ENCODE peak calls at places on chromosome 3, in ten cellular contexts. U, N, I, B, S, T, D, E, M and H are unnamed samples. For H3K4me1, the result is how much of the 10 kb centered on the place peaks cover.

GRCh38 chr3:138059261-138059660 is 49.3 kb downstream of the CLDN18 start:
- DNase-seq in E (no peak), N (peak), M (no peak), T (no peak), I (no peak), U (no peak), B (no peak), S (no peak), D (no peak), H (peak)

GRCh38 chr3:96970211-96970610 is 155.8 kb downstream of the EPHA6 start:
- DNase-seq in B (no peak), E (no peak), I (no peak), U (no peak), D (no peak), S (no peak), M (no peak), N (no peak), T (no peak), H (no peak)

GRCh38 chr3:120481056-120481455 is 30.3 kb upstream of the FSTL1 start:
- DNase-seq in N (no peak), D (no peak), T (no peak), E (no peak), S (no peak), M (no peak), B (peak), I (no peak), U (no peak), H (no peak)

GRCh38 chr3:21754839-21755238 is 3.8 kb upstream of the ZNF385D start:
- DNase-seq in T (no peak), M (no peak), S (no peak), N (no peak), I (no peak), U (no peak), B (no peak), D (no peak), E (no peak), H (no peak)

GRCh38 chr3:194925614-194926013 is 239.9 kb downstream of the FAM43A start:
- DNase-seq in D (no peak), I (no peak), N (no peak), U (no peak), T (no peak), E (no peak), S (no peak), M (no peak), B (no peak), H (no peak)

GRCh38 chr3:177229791-177230190 is 32.5 kb upstream of the TBL1XR1 start:
- DNase-seq in M (no peak), B (no peak), D (no peak), U (no peak), S (no peak), E (no peak), N (no peak), I (no peak), T (no peak), H (no peak)

GRCh38 chr3:19425825-19426224 is 277.5 kb downstream of the KCNH8 start:
- DNase-seq in M (no peak), D (no peak), T (no peak), N (no peak), B (no peak), I (no peak), E (no peak), U (no peak), S (no peak), H (no peak)

GRCh38 chr3:32969656-32970055 is 18.2 kb downstream of the CCR4 start:
- DNase-seq in E (peak), T (no peak), M (no peak), B (no peak), S (no peak), N (no peak), U (no peak), D (peak), I (no peak), H (no peak)

GRCh38 chr3:136787226-136787793 is 31.6 kb upstream of the SLC35G2 start:
- DNase-seq in S (no peak), D (no peak), E (peak), M (no peak), I (no peak), N (peak), U (no peak), T (no peak), B (no peak), H (peak)

GRCh38 chr3:43214616-43215015 is 71.7 kb upstream of the SNRK start:
- DNase-seq in N (no peak), B (no peak), I (no peak), S (no peak), T (peak), M (no peak), U (no peak), E (no peak), D (no peak), H (no peak)

GRCh38 chr3:33791477-33792166 is 6.8 kb upstream of the PDCD6IP start:
- DNase-seq in E (no peak), M (no peak), N (no peak), I (no peak), S (no peak), U (no peak), B (no peak), D (peak), T (no peak), H (no peak)

GRCh38 chr3:197949191-197949766 is 711 bp upstream of the RPL35A start:
- DNase-seq in D (no peak), U (no peak), T (no peak), B (no peak), E (no peak), N (no peak), I (no peak), M (no peak), S (no peak), H (no peak)

GRCh38 chr3:42130329-42131070 is 39.3 kb downstream of the TRAK1 start:
- DNase-seq in T (no peak), I (no peak), B (peak), U (no peak), E (no peak), S (no peak), M (no peak), N (no peak), D (peak), H (no peak)
- H3K4me1 ChIP-seq in T (under half), I (under half), B (under half), U (under half), E (under half), S (under half), M (under half), N (under half), D (under half), H (under half)

DNA sequence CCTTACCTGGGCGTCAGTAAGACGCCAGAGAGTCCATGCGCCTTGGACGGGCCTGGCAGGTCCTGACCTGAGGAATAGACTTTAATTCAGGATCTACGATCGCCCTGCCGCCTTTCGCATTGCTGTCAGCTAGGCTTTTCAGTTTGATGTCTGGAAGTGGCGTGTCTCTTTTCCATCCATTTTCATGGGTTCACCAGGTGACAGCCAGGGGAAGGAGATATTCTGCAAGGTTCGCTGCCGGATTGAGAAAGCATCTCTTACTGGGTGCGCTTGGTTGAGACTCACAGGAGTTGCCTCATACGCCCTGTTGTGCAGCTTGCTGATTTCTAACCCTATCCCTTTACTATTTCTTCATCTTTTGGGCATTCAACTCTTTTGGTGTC is 7.4 kb downstream of the EPHA3 start:
- DNase-seq in B (no peak), I (no peak), E (no peak), S (no peak), D (no peak), M (no peak), U (no peak), T (no peak), N (no peak), H (no peak)
- TF ChIP-seq CTCF in B (no peak), I (no peak), E (no peak), S (no peak), D (no peak), M (peak), U (no peak), T (no peak), N (no peak), H (no peak)

DNA sequence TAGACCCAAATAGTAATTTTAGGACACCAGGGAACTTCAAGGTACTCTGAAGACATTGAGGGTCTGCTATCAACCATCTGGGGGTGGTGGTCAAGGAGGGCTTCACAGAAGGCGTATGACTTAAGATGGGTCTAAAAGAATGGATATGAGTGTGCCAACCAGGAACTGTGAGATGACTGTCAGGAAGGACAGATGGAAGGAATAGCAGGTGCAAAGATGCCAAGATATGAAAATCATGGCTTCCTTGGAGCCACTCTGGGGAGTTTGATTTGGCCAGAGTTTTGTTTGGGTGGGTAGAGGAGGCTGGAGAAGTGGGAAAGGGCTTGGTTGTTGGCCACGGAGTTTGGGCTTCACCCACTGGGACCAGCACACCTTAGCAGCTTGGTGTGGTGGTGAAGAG is 21.2 kb downstream of the CDCP1 start:
- DNase-seq in M (no peak), B (no peak), E (no peak), T (no peak), N (no peak), S (no peak), I (no peak), D (no peak), U (no peak), H (no peak)
- H3K27ac ChIP-seq in M (no peak), B (no peak), E (no peak), T (peak), N (peak), S (no peak), I (no peak), D (peak), U (no peak), H (no peak)

GRCh38 chr3:48015451-48016182 is 599 bp downstream of the MAP4 start:
- DNase-seq in I (no peak), M (no peak), D (no peak), U (no peak), N (no peak), T (no peak), B (no peak), E (no peak), S (no peak), H (no peak)

GRCh38 chr3:48011771-48012170 is 4.4 kb downstream of the MAP4 start:
- DNase-seq in U (no peak), M (no peak), E (no peak), N (no peak), D (no peak), I (no peak), B (no peak), S (no peak), T (no peak), H (no peak)

GRCh38 chr3:48013288-48013980 is 2.8 kb downstream of the MAP4 start:
- DNase-seq in S (no peak), N (peak), I (no peak), T (peak), M (no peak), U (no peak), E (peak), D (peak), B (no peak), H (peak)

GRCh38 chr3:48014358-48014757 is 1.9 kb downstream of the MAP4 start:
- DNase-seq in U (no peak), M (no peak), D (no peak), I (no peak), T (no peak), E (no peak), S (no peak), N (no peak), B (no peak), H (no peak)

GRCh38 chr3:48012659-48013058 is 3.6 kb downstream of the MAP4 start:
- DNase-seq in M (no peak), B (no peak), E (no peak), I (no peak), U (no peak), S (no peak), N (no peak), D (no peak), T (no peak), H (no peak)
- H3K4me1 ChIP-seq in M (under half), B (under half), E (under half), I (half or more), U (under half), S (under half), N (half or more), D (half or more), T (under half), H (under half)

DNA sequence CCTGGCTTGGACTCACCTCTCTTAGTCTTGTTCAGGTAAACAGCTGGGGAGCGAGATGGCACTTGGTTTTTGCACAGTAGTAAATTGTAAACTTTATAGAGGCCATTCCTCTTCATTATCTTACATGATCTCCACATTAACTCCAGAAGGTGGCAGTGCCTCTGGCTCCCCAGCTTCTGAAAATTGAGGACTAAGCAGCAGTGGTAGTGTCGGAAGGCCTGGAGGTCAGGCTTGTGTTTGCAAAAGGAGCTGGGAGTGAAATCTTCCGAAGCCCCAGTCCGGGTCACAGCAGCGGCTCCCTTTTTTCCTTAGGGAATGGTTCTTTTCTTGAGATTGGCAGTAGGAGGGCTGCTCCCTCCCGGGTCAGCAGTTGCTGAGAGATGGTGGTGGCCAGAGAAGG is 85.7 kb downstream of the FNDC3B start:
- DNase-seq in U (no peak), T (no peak), D (no peak), B (no peak), S (no peak), M (no peak), E (no peak), N (no peak), I (no peak), H (no peak)
- TF ChIP-seq CTCF in U (no peak), T (no peak), D (no peak), B (no peak), S (no peak), M (peak), E (no peak), N (no peak), I (no peak), H (no peak)

DNA sequence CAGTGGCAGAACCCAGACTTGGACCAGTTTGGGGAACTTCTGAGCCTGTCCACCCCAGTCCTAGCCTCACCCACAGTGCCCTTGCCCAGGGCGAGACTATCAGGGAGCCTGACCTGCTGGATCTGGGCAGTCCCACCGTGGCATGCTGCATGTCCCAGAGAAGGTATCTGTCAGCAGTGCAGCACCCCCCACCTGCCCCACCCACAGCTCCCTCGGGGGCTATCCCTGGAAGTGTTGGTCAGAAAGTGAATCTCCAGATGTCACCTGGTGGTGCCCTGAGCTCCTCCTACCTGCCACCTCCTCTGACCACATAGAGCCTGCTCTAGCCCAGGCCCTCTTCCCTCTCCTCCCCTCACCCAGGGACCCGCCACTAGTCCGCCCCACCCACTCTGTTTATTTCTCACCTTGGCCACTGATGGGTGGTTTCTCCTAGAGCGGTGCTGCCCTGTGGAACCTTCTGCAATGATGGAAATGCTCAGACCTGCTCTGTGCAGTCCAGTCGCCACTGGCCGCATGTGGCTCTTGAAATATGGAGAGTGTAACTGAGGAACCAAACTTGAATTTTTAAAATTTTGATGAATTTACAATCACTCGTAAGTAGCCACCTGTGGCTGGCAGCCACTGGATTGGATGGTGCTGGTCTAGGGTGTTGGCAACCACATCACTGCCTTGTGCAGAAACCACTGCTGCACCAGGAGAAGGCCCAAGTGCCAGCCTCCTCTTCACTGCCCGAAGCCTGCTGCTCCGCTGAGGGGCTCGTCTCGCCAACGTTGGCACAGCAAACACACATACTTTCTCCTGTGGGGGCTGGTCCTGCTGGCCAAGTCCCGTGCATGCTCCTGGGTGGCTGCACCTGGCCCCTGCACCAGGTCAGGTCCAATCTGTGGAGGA is 13.1 kb downstream of the HDAC11 start:
- DNase-seq in U (no peak), B (no peak), I (peak), M (no peak), D (no peak), E (no peak), S (no peak), T (no peak), N (no peak), H (no peak)
- H3K27ac ChIP-seq in U (no peak), B (no peak), I (no peak), M (no peak), D (no peak), E (no peak), S (no peak), T (no peak), N (no peak), H (no peak)

GRCh38 chr3:100264242-100264641 is 3.5 kb downstream of the TBC1D23 start:
- DNase-seq in I (no peak), T (no peak), D (no peak), B (no peak), M (no peak), U (no peak), E (no peak), N (no peak), S (no peak), H (no peak)
- H3K4me1 ChIP-seq in I (half or more), T (under half), D (under half), B (half or more), M (under half), U (half or more), E (under half), N (half or more), S (under half), H (under half)

DNA sequence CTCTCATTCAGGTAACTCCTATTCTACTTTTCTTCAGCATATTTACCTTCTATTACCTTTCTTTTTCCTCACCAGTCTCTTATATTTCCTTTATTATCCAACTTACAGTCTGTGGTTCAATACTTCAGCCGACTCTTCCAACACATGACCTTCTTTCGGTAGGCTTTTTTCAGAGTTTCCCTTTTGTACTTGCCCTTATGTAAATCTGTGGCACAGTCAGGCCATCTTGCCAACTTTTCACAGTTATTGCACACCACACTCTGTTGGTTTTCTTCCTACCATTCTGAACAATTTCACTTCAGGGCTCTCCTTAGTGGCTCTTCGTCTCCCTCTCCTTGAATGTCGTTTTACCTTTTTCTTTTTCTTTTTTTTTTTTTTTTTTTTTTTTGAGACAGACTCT is 427.8 kb downstream of the LPP start:
- DNase-seq in S (no peak), M (no peak), N (no peak), U (peak), T (no peak), B (no peak), E (no peak), D (no peak), I (no peak), H (no peak)
- TF ChIP-seq CTCF in S (no peak), M (no peak), N (no peak), U (no peak), T (no peak), B (no peak), E (no peak), D (no peak), I (no peak), H (no peak)

DNA sequence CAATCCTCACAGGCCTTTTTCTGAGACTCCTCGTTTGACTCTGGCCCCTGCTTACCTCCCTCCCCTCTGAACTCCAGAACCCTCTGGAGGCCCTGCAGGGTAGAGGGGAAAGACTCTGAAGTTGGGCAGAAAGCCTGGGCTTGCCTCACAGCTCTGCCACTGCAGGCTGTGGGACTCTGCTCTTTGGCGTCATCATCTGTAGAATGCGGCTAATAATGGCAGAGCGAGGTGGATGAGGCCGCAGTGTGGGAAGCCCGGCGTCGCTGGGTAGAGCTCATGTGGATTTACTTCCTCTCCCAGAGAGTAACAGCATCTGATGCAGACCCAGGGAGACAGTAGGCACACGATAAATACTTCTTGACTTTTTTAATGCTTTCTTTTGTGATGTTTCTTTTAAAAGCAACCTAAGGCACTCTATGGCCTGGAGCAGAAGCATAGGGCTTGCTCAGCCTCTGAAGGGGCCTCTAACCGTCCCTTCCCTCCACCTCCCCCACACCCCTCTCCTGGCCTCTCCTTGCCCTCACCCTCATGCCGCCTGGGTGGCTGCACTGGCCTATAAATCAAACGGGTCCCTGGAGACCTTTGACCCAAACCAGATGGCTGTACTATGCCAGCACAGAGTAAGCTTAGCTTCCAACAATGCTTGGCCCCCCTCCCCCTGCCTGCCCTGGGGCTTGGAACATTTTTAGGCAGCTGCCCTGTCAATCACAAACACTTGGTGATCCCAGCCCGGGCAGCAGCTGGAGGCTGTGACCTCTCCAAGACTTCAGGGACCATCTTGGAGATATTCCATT is 32.9 kb downstream of the SPSB4 start:
- DNase-seq in I (peak), D (no peak), B (no peak), N (peak), U (no peak), S (no peak), E (no peak), T (no peak), M (no peak), H (no peak)
- H3K27ac ChIP-seq in I (peak), D (no peak), B (no peak), N (peak), U (no peak), S (no peak), E (no peak), T (no peak), M (no peak), H (no peak)